ENCODE peak calls at places on chromosomes 5 and 9, in five cellular contexts. W, P, L, N and F are unnamed samples. For H3K27me3, the result is how much of the 10 kb centered on the place peaks cover.

GRCh38 chr9:130498918-130499698 is 54.3 kb downstream of the ASS1 start:
- DNase-seq in W (no peak), L (no peak), N (no peak), P (no peak), F (no peak)

GRCh38 chr5:146428658-146429057 is 18.5 kb upstream of the TCERG1 start:
- DNase-seq in P (no peak), W (no peak), N (no peak), L (no peak), F (no peak)

GRCh38 chr5:177402271-177403043 is 2.0 kb upstream of the PFN3 start:
- DNase-seq in N (peak), P (peak), W (peak), L (peak), F (peak)

GRCh38 chr9:77648458-77649108 is 461 bp upstream of the GNA14 start:
- DNase-seq in N (no peak), P (peak), L (peak), W (no peak), F (no peak)

GRCh38 chr5:150710165-150710564 is 9.3 kb upstream of the RBM22 start:
- DNase-seq in L (no peak), P (no peak), N (no peak), W (no peak), F (no peak)

GRCh38 chr9:83444110-83444509 is 94.1 kb downstream of the FRMD3 start:
- DNase-seq in W (no peak), N (no peak), P (peak), L (no peak), F (no peak)

GRCh38 chr5:55320571-55320970 is 12.8 kb downstream of the MTREX start:
- DNase-seq in L (no peak), P (no peak), W (no peak), N (no peak), F (no peak)

GRCh38 chr9:11966804-11967203 is 726.4 kb upstream of the TYRP1 start:
- DNase-seq in W (no peak), N (no peak), P (no peak), L (no peak), F (no peak)

GRCh38 chr9:127569819-127570401 is 42.2 kb upstream of the STXBP1 start:
- DNase-seq in L (no peak), N (no peak), P (no peak), W (peak), F (peak)

GRCh38 chr5:43947870-43948269 is 344.9 kb downstream of the NNT start:
- DNase-seq in N (no peak), L (no peak), P (no peak), W (no peak), F (no peak)

GRCh38 chr5:80128129-80128528 is 93.0 kb downstream of the THBS4 start:
- DNase-seq in L (peak), W (no peak), N (no peak), P (no peak), F (no peak)

GRCh38 chr9:137315581-137316011 is 13.5 kb upstream of the NRARP start:
- DNase-seq in W (no peak), P (no peak), L (no peak), N (no peak), F (no peak)

GRCh38 chr9:132857601-132858342 is 20.3 kb downstream of the AK8 start:
- DNase-seq in W (no peak), P (no peak), N (peak), L (peak), F (no peak)

GRCh38 chr5:42995152-42995751 is 44.9 kb downstream of the ANXA2R start:
- DNase-seq in P (no peak), N (no peak), W (peak), L (no peak), F (no peak)

GRCh38 chr5:177431317-177432142 is 5.1 kb downstream of the GRK6 start:
- DNase-seq in P (no peak), N (no peak), W (peak), L (no peak), F (peak)

GRCh38 chr5:154474267-154474956 is 3.6 kb downstream of the HAND1 start:
- DNase-seq in N (no peak), L (no peak), W (no peak), P (no peak), F (no peak)

GRCh38 chr5:14078716-14079115 is 64.4 kb upstream of the TRIO start:
- DNase-seq in L (no peak), N (no peak), W (no peak), P (no peak), F (no peak)

GRCh38 chr5:112136773-112137172 is 282.3 kb downstream of the EPB41L4A start:
- DNase-seq in L (no peak), N (no peak), W (no peak), P (no peak), F (no peak)

GRCh38 chr5:88937406-88937805 is 54.4 kb upstream of the MEF2C start:
- DNase-seq in W (no peak), N (no peak), P (no peak), L (no peak), F (no peak)

GRCh38 chr5:82106806-82107205 is 135.0 kb downstream of the ATG10 start:
- DNase-seq in L (no peak), P (no peak), W (no peak), N (no peak), F (no peak)

GRCh38 chr9:94135222-94135621 is 51.0 kb downstream of the PTPDC1 start:
- DNase-seq in P (peak), W (no peak), N (no peak), L (no peak), F (no peak)

GRCh38 chr5:64594601-64595518 is 89.0 kb downstream of the RGS7BP start:
- DNase-seq in P (peak), N (no peak), W (no peak), L (peak), F (no peak)

GRCh38 chr5:138610468-138611294 is 35.5 kb upstream of the HSPA9 start:
- DNase-seq in W (no peak), L (peak), P (no peak), N (no peak), F (no peak)

GRCh38 chr9:127876764-127877562 is 512 bp downstream of the AK1 start:
- DNase-seq in P (peak), W (no peak), N (no peak), L (no peak), F (no peak)

GRCh38 chr9:137972355-137972987 is 94.9 kb downstream of the CACNA1B start:
- DNase-seq in L (no peak), N (no peak), P (no peak), W (peak), F (no peak)

GRCh38 chr5:135508496-135509005 is 27.2 kb downstream of the NEUROG1 start:
- DNase-seq in W (no peak), P (no peak), L (no peak), N (no peak), F (no peak)

GRCh38 chr9:111516061-111516465 is 8.9 kb upstream of the ZNF483 start:
- DNase-seq in P (no peak), N (no peak), L (no peak), W (no peak), F (no peak)

GRCh38 chr5:92409131-92409530 is 1026.0 kb upstream of the ARRDC3 start:
- DNase-seq in P (no peak), N (no peak), W (no peak), L (no peak), F (no peak)

GRCh38 chr9:128271112-128271511 is 4.7 kb downstream of the GOLGA2 start:
- DNase-seq in P (no peak), N (peak), W (no peak), L (no peak), F (no peak)

GRCh38 chr5:128774605-128775004 is 190.7 kb upstream of the SLC27A6 start:
- DNase-seq in L (no peak), W (no peak), P (no peak), N (no peak), F (no peak)

GRCh38 chr5:151596839-151597539 is 5.9 kb upstream of the FAT2 start:
- DNase-seq in W (no peak), N (no peak), L (no peak), P (no peak), F (no peak)

GRCh38 chr9:125100822-125101221 is 42.5 kb downstream of the SCAI start:
- DNase-seq in L (no peak), P (no peak), N (no peak), W (no peak), F (no peak)

GRCh38 chr5:78523314-78524193 is 125.0 kb downstream of the LHFPL2 start:
- DNase-seq in W (no peak), N (no peak), L (no peak), P (no peak), F (no peak)

GRCh38 chr5:78527925-78528324 is 120.6 kb downstream of the LHFPL2 start:
- DNase-seq in L (no peak), N (no peak), P (no peak), W (no peak), F (no peak)

GRCh38 chr5:78530342-78531096 is 118.1 kb downstream of the LHFPL2 start:
- DNase-seq in L (no peak), N (no peak), W (no peak), P (no peak), F (no peak)

GRCh38 chr5:78526049-78526525 is 122.5 kb downstream of the LHFPL2 start:
- DNase-seq in W (no peak), P (no peak), N (no peak), L (no peak), F (no peak)

GRCh38 chr5:78527054-78527884 is 121.3 kb downstream of the LHFPL2 start:
- DNase-seq in W (no peak), L (no peak), N (no peak), P (peak), F (no peak)
- H3K27ac ChIP-seq in W (no peak), L (no peak), N (no peak), P (peak), F (no peak)

GRCh38 chr5:76085286-76085579 is 2.0 kb downstream of the SV2C start:
- DNase-seq in N (no peak), L (no peak), W (no peak), P (no peak), F (no peak)

GRCh38 chr5:76081811-76082783 is 1.1 kb upstream of the SV2C start:
- DNase-seq in W (no peak), L (no peak), N (no peak), P (no peak), F (no peak)

GRCh38 chr5:76084496-76085285 is 1.5 kb downstream of the SV2C start:
- DNase-seq in N (no peak), W (no peak), P (peak), L (peak), F (peak)

GRCh38 chr5:76083555-76084495 is 642 bp downstream of the SV2C start:
- DNase-seq in P (peak), L (peak), W (no peak), N (no peak), F (no peak)

DNA sequence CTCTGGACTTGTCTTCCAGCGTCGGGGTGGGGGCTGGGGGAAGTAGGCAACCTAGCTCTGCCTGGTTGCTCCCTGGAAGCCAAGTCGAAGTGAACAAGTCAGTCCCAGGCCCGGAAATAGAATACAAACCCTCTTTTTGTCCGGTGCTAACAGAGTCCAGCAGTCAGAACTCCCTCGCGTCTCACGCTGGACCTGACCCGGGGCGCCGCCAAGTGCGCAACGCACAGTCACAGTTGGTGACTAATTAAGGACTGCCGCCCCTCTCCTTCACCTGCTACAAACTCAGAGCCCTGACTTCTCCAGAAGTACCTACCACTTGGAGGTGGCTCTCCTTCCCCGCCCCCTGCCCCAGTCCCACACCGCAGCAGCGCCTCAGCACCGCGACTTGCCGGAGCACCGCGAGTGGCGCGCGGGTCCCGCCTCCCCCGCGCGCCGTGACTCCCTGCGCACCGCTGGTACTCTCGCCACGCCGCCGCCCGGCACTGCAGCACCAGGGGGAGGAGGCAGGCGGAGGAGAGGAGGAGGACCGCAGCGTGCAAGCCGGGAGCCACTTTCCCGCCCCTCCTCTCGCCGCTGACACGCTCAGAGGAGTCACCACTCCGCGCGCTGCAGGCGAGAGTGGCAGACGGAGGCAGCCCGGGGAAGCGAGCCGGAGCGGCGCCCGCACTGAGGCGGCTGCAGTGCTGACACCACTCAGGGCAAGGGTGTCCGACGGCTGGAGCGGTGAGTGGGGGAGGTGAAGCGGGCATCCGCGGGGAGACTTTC is at the start of gene SV2C:
- DNase-seq in N (no peak), W (no peak), L (peak), P (peak), F (peak)
- H3K27me3 ChIP-seq in N (under half), W (under half), L (under half), P (under half), F (under half)

GRCh38 chr5:142830241-142831018 is 60.3 kb downstream of the ARHGAP26 start:
- DNase-seq in P (peak), W (no peak), L (no peak), N (no peak), F (no peak)
- H3K4me3 ChIP-seq in P (no peak), W (no peak), L (no peak), N (no peak), F (no peak)

DNA sequence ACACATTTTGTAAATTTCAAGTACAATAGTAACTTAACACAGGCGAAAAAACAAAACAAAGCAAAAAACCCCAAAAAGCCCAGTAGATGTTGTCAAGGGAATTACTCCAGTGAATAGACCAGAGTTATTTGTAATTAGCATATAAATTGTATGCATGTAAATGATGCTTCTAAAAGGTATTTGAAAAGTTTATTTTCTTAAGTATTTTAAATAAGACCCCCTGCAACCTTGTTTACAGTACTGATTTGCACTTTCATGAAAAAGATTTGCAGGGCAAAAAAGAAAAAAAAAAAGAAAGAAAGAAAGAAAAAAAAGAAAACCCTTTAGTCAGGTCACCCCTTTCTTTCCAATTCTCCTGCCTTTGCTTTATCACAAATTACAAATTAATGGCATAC is 372.3 kb upstream of the IRX2 start:
- DNase-seq in P (no peak), W (no peak), L (no peak), N (no peak), F (no peak)
- H3K27ac ChIP-seq in P (no peak), W (no peak), L (no peak), N (no peak), F (no peak)

DNA sequence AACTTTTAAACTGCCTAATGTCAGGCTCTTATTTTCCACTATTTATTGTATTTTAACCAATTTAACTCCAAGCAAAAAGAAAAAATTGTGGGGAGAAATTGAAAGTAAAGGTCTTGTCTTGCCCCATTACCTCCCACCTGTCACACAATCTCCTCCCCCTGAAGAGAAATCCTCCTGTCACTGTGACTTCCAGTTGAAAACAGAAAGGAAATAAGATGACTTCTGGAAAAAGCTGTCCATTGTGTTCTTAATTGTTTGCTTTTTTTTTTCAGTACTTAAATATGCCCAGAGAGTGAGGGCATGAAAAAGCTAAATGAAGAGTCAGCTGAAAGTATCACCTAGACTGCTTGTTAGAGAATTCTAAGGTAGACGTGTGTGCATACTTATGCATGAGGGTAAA is 5.6 kb downstream of the NR2F1-AS1 start:
- DNase-seq in L (no peak), P (no peak), N (no peak), W (no peak), F (no peak)
- H3K27me3 ChIP-seq in L (half or more), P (under half), N (under half), W (under half), F (half or more)

DNA sequence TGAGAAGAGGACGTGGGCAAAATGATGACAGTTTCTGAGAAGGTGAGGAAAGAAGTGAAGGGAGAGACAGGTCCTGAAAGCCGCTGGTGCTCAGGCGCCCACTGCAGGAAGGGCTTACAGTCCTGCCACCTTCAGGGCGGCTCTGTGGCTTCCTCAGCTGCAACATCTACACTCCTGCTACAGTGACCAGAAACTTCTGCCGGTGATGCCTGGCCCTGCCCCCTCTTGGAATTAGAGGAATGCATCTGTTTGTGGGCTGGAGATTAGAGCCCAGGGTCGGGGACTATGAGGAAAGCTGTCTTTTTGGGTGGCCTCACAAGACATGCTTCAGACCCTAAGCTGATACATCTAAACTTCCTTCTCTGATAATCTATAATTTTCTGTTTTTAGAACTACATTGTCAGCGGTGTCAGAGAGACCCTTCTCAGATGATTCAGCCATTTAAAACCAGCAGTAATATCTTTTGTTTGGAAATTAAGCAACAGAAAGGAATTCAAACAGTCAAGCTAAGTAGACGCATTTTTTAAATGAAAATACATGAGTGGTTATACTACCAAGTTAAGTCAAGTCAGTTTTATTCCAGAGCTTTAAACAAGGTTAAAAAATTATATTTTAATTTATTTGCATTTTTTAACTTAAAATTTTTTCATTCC is 30.4 kb downstream of the PRDM6 start:
- DNase-seq in N (peak), L (peak), W (no peak), P (no peak), F (no peak)
- H3K4me3 ChIP-seq in N (no peak), L (no peak), W (no peak), P (no peak), F (no peak)

DNA sequence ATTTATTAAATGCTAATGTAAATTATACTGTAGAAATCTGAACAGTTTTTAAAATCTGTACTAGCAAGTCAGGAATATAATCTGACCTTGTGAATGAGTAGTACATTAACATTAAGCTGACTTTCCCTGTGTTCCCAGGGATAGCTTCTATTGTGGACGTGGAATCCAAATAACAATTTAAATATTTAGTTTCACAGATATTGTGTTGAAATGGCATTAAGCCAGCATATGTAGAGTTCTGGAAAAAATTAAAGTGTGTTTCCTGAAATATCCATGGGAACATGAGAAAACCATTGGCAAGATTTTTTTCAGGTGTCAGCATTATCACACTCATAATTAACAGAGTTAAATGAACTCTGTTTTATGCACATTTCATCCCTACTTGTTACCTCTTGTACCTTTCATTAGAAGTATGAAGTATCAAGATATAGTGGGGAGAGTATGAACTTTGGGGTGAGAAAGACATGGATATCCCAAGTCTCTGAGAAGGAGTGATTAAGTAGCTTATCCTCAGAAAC is 5.7 kb downstream of the RABGAP1 start:
- DNase-seq in L (no peak), N (no peak), P (no peak), W (no peak), F (no peak)
- H3K27ac ChIP-seq in L (no peak), N (no peak), P (peak), W (no peak), F (no peak)

GRCh38 chr9:135456436-135457104 is 23.0 kb upstream of the PPP1R26 start:
- DNase-seq in N (no peak), P (no peak), L (no peak), W (no peak), F (no peak)
- H3K27me3 ChIP-seq in N (under half), P (under half), L (under half), W (under half), F (under half)

GRCh38 chr9:109441296-109441695 is 56.8 kb downstream of the PTPN3 start:
- DNase-seq in L (peak), W (no peak), P (no peak), N (no peak), F (no peak)
- H3K4me3 ChIP-seq in L (no peak), W (no peak), P (no peak), N (no peak), F (no peak)